ENCODE peak calls at places on chromosomes 11 and 22, in four cellular contexts. W, S, Y and B are unnamed samples.

GRCh38 chr11:34203377-34203801 is 98.0 kb downstream of the NAT10 start:
- DNase-seq in W (no peak), S (no peak), Y (no peak), B (no peak)

GRCh38 chr11:65111537-65112225 is at the start of gene TM7SF2:
- DNase-seq in W (peak), S (peak), Y (peak), B (peak)

GRCh38 chr22:33299245-33299956 is 241.2 kb upstream of the SYN3 start:
- DNase-seq in W (no peak), S (no peak), Y (no peak), B (no peak)

GRCh38 chr22:38411016-38411415 is 44.0 kb downstream of the KCNJ4 start:
- DNase-seq in W (no peak), S (no peak), Y (no peak), B (peak)

GRCh38 chr11:102330226-102330625 is 12.9 kb downstream of the BIRC3 start:
- DNase-seq in W (no peak), S (no peak), Y (no peak), B (no peak)

GRCh38 chr11:121810291-121810690 is 305.7 kb downstream of the BLID start:
- DNase-seq in W (no peak), S (no peak), Y (peak), B (no peak)

GRCh38 chr11:2275334-2276279 is 5.2 kb upstream of the ASCL2 start:
- DNase-seq in W (peak), S (no peak), Y (no peak), B (no peak)

GRCh38 chr11:2824851-2825250 is 60.7 kb downstream of the CDKN1C start:
- DNase-seq in W (peak), S (no peak), Y (no peak), B (no peak)

GRCh38 chr11:69920500-69921428 is 101.5 kb upstream of the FGF3 start:
- DNase-seq in W (no peak), S (peak), Y (no peak), B (no peak)

GRCh38 chr11:14288189-14288935 is 70.6 kb downstream of the RRAS2 start:
- DNase-seq in W (no peak), S (no peak), Y (peak), B (no peak)